ENCODE peak calls at places on chromosomes 7 and 10, in five cellular contexts. One of them, this sample, is unnamed.

GRCh38 chr10:8767616-8768015 is 713.1 kb downstream of the GATA3 start:
- DNase-seq in AG04450: no peak
- DNase-seq in fibroblast of mammary gland: no peak
- DNase-seq in neural progenitor cell: no peak
- DNase-seq in coronary artery: no peak
- DNase-seq in this sample: no peak

GRCh38 chr10:84701321-84701720 is 372.9 kb downstream of the CCSER2 start:
- DNase-seq in AG04450: no peak
- DNase-seq in fibroblast of mammary gland: no peak
- DNase-seq in coronary artery: no peak
- DNase-seq in neural progenitor cell: no peak
- DNase-seq in this sample: no peak

GRCh38 chr10:122699796-122700466 is at the start of gene C10orf120:
- DNase-seq in fibroblast of mammary gland: no peak
- DNase-seq in coronary artery: no peak
- DNase-seq in neural progenitor cell: no peak
- DNase-seq in AG04450: no peak
- DNase-seq in this sample: no peak

GRCh38 chr10:119191881-119192280 is 13.3 kb upstream of the PRDX3 start:
- DNase-seq in coronary artery: no peak
- DNase-seq in fibroblast of mammary gland: no peak
- DNase-seq in AG04450: no peak
- DNase-seq in neural progenitor cell: no peak
- DNase-seq in this sample: peak

GRCh38 chr7:7099584-7100014 is 82.7 kb upstream of the C1GALT1 start:
- DNase-seq in AG04450: peak
- DNase-seq in fibroblast of mammary gland: peak
- DNase-seq in coronary artery: peak
- DNase-seq in neural progenitor cell: peak
- DNase-seq in this sample: peak

GRCh38 chr7:21605008-21605407 is 62.2 kb downstream of the DNAH11 start:
- DNase-seq in AG04450: no peak
- DNase-seq in fibroblast of mammary gland: no peak
- DNase-seq in neural progenitor cell: no peak
- DNase-seq in coronary artery: no peak
- DNase-seq in this sample: no peak

GRCh38 chr10:28632597-28632940 is 44.8 kb upstream of the BAMBI start:
- DNase-seq in fibroblast of mammary gland: no peak
- DNase-seq in neural progenitor cell: no peak
- DNase-seq in AG04450: no peak
- DNase-seq in coronary artery: no peak
- DNase-seq in this sample: no peak

GRCh38 chr10:112950714-112951348 is 784 bp downstream of the TCF7L2 start:
- DNase-seq in neural progenitor cell: peak
- DNase-seq in AG04450: no peak
- DNase-seq in coronary artery: no peak
- DNase-seq in fibroblast of mammary gland: no peak
- DNase-seq in this sample: peak

GRCh38 chr10:95388539-95388938 is 97.7 kb upstream of the PDLIM1 start:
- DNase-seq in neural progenitor cell: no peak
- DNase-seq in fibroblast of mammary gland: peak
- DNase-seq in AG04450: no peak
- DNase-seq in coronary artery: no peak
- DNase-seq in this sample: no peak

GRCh38 chr7:50781371-50781770 is 1.3 kb downstream of the GRB10 start:
- DNase-seq in coronary artery: no peak
- DNase-seq in fibroblast of mammary gland: no peak
- DNase-seq in neural progenitor cell: peak
- DNase-seq in AG04450: no peak
- DNase-seq in this sample: no peak

GRCh38 chr7:151759591-151760042 is 117.3 kb downstream of the PRKAG2 start:
- DNase-seq in fibroblast of mammary gland: peak
- DNase-seq in neural progenitor cell: peak
- DNase-seq in coronary artery: no peak
- DNase-seq in AG04450: no peak
- DNase-seq in this sample: peak

GRCh38 chr10:79048639-79049550 is 19.9 kb upstream of the ZMIZ1 start:
- DNase-seq in AG04450: no peak
- DNase-seq in fibroblast of mammary gland: no peak
- DNase-seq in coronary artery: peak
- DNase-seq in neural progenitor cell: no peak
- DNase-seq in this sample: no peak

GRCh38 chr7:138077809-138078208 is 1.6 kb downstream of the AKR1D1 start:
- DNase-seq in coronary artery: no peak
- DNase-seq in neural progenitor cell: no peak
- DNase-seq in fibroblast of mammary gland: no peak
- DNase-seq in AG04450: no peak
- DNase-seq in this sample: peak

GRCh38 chr7:129067943-129068548 is 13.1 kb upstream of the TNPO3 start:
- DNase-seq in neural progenitor cell: no peak
- DNase-seq in AG04450: no peak
- DNase-seq in coronary artery: no peak
- DNase-seq in fibroblast of mammary gland: no peak
- DNase-seq in this sample: no peak

GRCh38 chr7:106618480-106618879 is 42.5 kb downstream of the CCDC71L start:
- DNase-seq in neural progenitor cell: no peak
- DNase-seq in fibroblast of mammary gland: peak
- DNase-seq in AG04450: no peak
- DNase-seq in coronary artery: no peak
- DNase-seq in this sample: peak

GRCh38 chr7:151088856-151089699 is 2.8 kb downstream of the AGAP3 start:
- DNase-seq in neural progenitor cell: peak
- DNase-seq in fibroblast of mammary gland: peak
- DNase-seq in AG04450: no peak
- DNase-seq in coronary artery: no peak
- DNase-seq in this sample: peak

GRCh38 chr10:78913219-78914059 is 155.3 kb upstream of the ZMIZ1 start:
- DNase-seq in fibroblast of mammary gland: no peak
- DNase-seq in neural progenitor cell: peak
- DNase-seq in coronary artery: no peak
- DNase-seq in AG04450: no peak
- DNase-seq in this sample: no peak

GRCh38 chr10:33115720-33116119 is 157.7 kb upstream of the ITGB1 start:
- DNase-seq in fibroblast of mammary gland: peak
- DNase-seq in neural progenitor cell: no peak
- DNase-seq in coronary artery: no peak
- DNase-seq in AG04450: no peak
- DNase-seq in this sample: no peak

GRCh38 chr7:18872344-18872743 is 245.1 kb downstream of the TWIST1 start:
- DNase-seq in neural progenitor cell: no peak
- DNase-seq in AG04450: no peak
- DNase-seq in coronary artery: no peak
- DNase-seq in fibroblast of mammary gland: no peak
- DNase-seq in this sample: no peak

GRCh38 chr10:96306516-96306915 is 2.3 kb downstream of the DNTT start:
- DNase-seq in fibroblast of mammary gland: no peak
- DNase-seq in coronary artery: no peak
- DNase-seq in AG04450: no peak
- DNase-seq in neural progenitor cell: no peak
- DNase-seq in this sample: no peak

GRCh38 chr7:47147213-47147631 is 434.7 kb downstream of the TNS3 start:
- DNase-seq in fibroblast of mammary gland: no peak
- DNase-seq in neural progenitor cell: no peak
- DNase-seq in AG04450: no peak
- DNase-seq in coronary artery: no peak
- DNase-seq in this sample: no peak

GRCh38 chr7:112763298-112763697 is 26.9 kb downstream of the TMEM168 start:
- DNase-seq in AG04450: no peak
- DNase-seq in coronary artery: no peak
- DNase-seq in fibroblast of mammary gland: no peak
- DNase-seq in neural progenitor cell: no peak
- DNase-seq in this sample: no peak

GRCh38 chr10:13206546-13207443 is 27.4 kb downstream of the UCMA start:
- DNase-seq in coronary artery: no peak
- DNase-seq in neural progenitor cell: peak
- DNase-seq in AG04450: peak
- DNase-seq in fibroblast of mammary gland: peak
- DNase-seq in this sample: peak

GRCh38 chr10:131591936-131592335 is 280.4 kb upstream of the TCERG1L start:
- DNase-seq in fibroblast of mammary gland: no peak
- DNase-seq in coronary artery: no peak
- DNase-seq in neural progenitor cell: no peak
- DNase-seq in AG04450: no peak
- DNase-seq in this sample: no peak

GRCh38 chr7:4665661-4666060 is 16.4 kb upstream of the FOXK1 start:
- DNase-seq in coronary artery: no peak
- DNase-seq in fibroblast of mammary gland: peak
- DNase-seq in neural progenitor cell: no peak
- DNase-seq in AG04450: peak
- DNase-seq in this sample: peak

GRCh38 chr10:101006593-101007098 is 7.0 kb downstream of the LZTS2 start:
- DNase-seq in neural progenitor cell: no peak
- DNase-seq in coronary artery: no peak
- DNase-seq in fibroblast of mammary gland: no peak
- DNase-seq in AG04450: no peak
- DNase-seq in this sample: no peak

GRCh38 chr10:78846770-78847169 is 222.0 kb upstream of the ZMIZ1 start:
- DNase-seq in coronary artery: no peak
- DNase-seq in fibroblast of mammary gland: no peak
- DNase-seq in AG04450: no peak
- DNase-seq in neural progenitor cell: peak
- DNase-seq in this sample: no peak

GRCh38 chr10:23976285-23976684 is 232.7 kb upstream of the KIAA1217 start:
- DNase-seq in AG04450: no peak
- DNase-seq in neural progenitor cell: no peak
- DNase-seq in coronary artery: no peak
- DNase-seq in fibroblast of mammary gland: no peak
- DNase-seq in this sample: no peak

GRCh38 chr7:106693659-106694353 is 32.8 kb upstream of the CCDC71L start:
- DNase-seq in fibroblast of mammary gland: peak
- DNase-seq in neural progenitor cell: no peak
- DNase-seq in coronary artery: no peak
- DNase-seq in AG04450: no peak
- DNase-seq in this sample: no peak

GRCh38 chr7:36391436-36392198 is 2.0 kb downstream of the ANLN start:
- DNase-seq in coronary artery: no peak
- DNase-seq in AG04450: no peak
- DNase-seq in neural progenitor cell: no peak
- DNase-seq in fibroblast of mammary gland: no peak
- DNase-seq in this sample: peak

GRCh38 chr7:39880556-39880955 is 69.5 kb upstream of the CDK13 start:
- DNase-seq in neural progenitor cell: no peak
- DNase-seq in fibroblast of mammary gland: peak
- DNase-seq in AG04450: no peak
- DNase-seq in coronary artery: no peak
- DNase-seq in this sample: peak

GRCh38 chr7:47945261-47946015 is 2.8 kb downstream of the PKD1L1 start:
- DNase-seq in neural progenitor cell: peak
- DNase-seq in coronary artery: no peak
- DNase-seq in fibroblast of mammary gland: peak
- DNase-seq in AG04450: no peak
- DNase-seq in this sample: peak

GRCh38 chr7:99267530-99268360 is 4.9 kb upstream of the MYH16 start:
- DNase-seq in coronary artery: no peak
- DNase-seq in fibroblast of mammary gland: peak
- DNase-seq in neural progenitor cell: no peak
- DNase-seq in AG04450: peak
- DNase-seq in this sample: peak

DNA sequence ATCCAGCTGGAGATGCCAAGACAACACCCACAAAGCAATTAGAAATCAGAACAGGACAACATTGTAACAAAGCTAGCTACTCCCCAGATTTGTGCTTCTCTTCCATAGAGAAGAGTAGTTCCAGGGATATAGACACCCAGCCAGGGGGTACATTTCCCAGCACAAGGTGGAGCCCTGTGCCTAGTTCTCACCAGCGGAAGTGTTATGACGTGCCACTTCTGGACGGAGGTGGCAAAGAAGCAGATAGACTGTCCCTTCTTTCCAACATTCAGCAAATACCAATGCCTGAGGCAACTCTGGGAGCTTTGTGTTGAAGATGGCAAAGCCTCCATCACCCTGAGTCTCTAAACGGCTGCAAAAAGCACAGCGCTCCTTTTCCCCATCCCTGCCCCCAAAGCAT is 23.4 kb upstream of the GSAP start:
- DNase-seq in fibroblast of mammary gland: peak
- DNase-seq in neural progenitor cell: peak
- DNase-seq in coronary artery: no peak
- DNase-seq in AG04450: no peak
- DNase-seq in this sample: peak
- TF ChIP-seq CTCF in fibroblast of mammary gland: peak
- TF ChIP-seq CTCF in neural progenitor cell: peak
- TF ChIP-seq CTCF in coronary artery: no peak
- TF ChIP-seq CTCF in AG04450: peak
- TF ChIP-seq CTCF in this sample: peak

GRCh38 chr7:54785261-54785660 is 26.2 kb upstream of the SEC61G start:
- DNase-seq in fibroblast of mammary gland: peak
- DNase-seq in AG04450: no peak
- DNase-seq in neural progenitor cell: no peak
- DNase-seq in coronary artery: no peak
- DNase-seq in this sample: no peak

GRCh38 chr7:54792383-54792782 is 33.4 kb upstream of the SEC61G start:
- DNase-seq in coronary artery: no peak
- DNase-seq in neural progenitor cell: no peak
- DNase-seq in AG04450: no peak
- DNase-seq in fibroblast of mammary gland: no peak
- DNase-seq in this sample: no peak

GRCh38 chr7:54782829-54783228 is 23.8 kb upstream of the SEC61G start:
- DNase-seq in fibroblast of mammary gland: no peak
- DNase-seq in coronary artery: no peak
- DNase-seq in AG04450: no peak
- DNase-seq in neural progenitor cell: peak
- DNase-seq in this sample: no peak

GRCh38 chr7:54783952-54784351 is 24.9 kb upstream of the SEC61G start:
- DNase-seq in neural progenitor cell: no peak
- DNase-seq in AG04450: no peak
- DNase-seq in fibroblast of mammary gland: no peak
- DNase-seq in coronary artery: no peak
- DNase-seq in this sample: no peak

GRCh38 chr7:54788664-54789063 is 29.7 kb upstream of the SEC61G start:
- DNase-seq in fibroblast of mammary gland: peak
- DNase-seq in neural progenitor cell: peak
- DNase-seq in AG04450: peak
- DNase-seq in coronary artery: no peak
- DNase-seq in this sample: peak
- TF ChIP-seq CTCF in fibroblast of mammary gland: peak
- TF ChIP-seq CTCF in neural progenitor cell: peak
- TF ChIP-seq CTCF in AG04450: peak
- TF ChIP-seq CTCF in coronary artery: peak
- TF ChIP-seq CTCF in this sample: peak

GRCh38 chr7:86911703-86912102 is 147.8 kb downstream of the ELAPOR2 start:
- DNase-seq in neural progenitor cell: peak
- DNase-seq in AG04450: no peak
- DNase-seq in fibroblast of mammary gland: peak
- DNase-seq in coronary artery: no peak
- DNase-seq in this sample: peak
- TF ChIP-seq CTCF in neural progenitor cell: peak
- TF ChIP-seq CTCF in AG04450: no peak
- TF ChIP-seq CTCF in fibroblast of mammary gland: peak
- TF ChIP-seq CTCF in coronary artery: no peak
- TF ChIP-seq CTCF in this sample: peak

GRCh38 chr10:70233109-70233938 is at the start of gene PPA1:
- DNase-seq in AG04450: peak
- DNase-seq in fibroblast of mammary gland: peak
- DNase-seq in neural progenitor cell: peak
- DNase-seq in coronary artery: peak
- DNase-seq in this sample: peak
- TF ChIP-seq CTCF in AG04450: peak
- TF ChIP-seq CTCF in fibroblast of mammary gland: no peak
- TF ChIP-seq CTCF in neural progenitor cell: peak
- TF ChIP-seq CTCF in coronary artery: no peak
- TF ChIP-seq CTCF in this sample: no peak